ENCODE peak calls at places on chromosomes 4 and X, in nine cellular contexts. Z is lower leg skin, J is tibial artery, U is Caco-2, G is sigmoid colon, V is cardiac muscle cell, A is AG04450, Y is lower lobe of right lung, B is fibroblast of lung. F is an unnamed sample.

GRCh38 chr4:78659264-78659663 is 107.7 kb downstream of the ANXA3 start:
- DNase-seq in J (no peak), V (peak), Y (no peak), G (no peak), A (no peak), B (peak), U (no peak), Z (no peak), F (no peak)

GRCh38 chr4:112253382-112254000 is 21.9 kb downstream of the AP1AR start:
- DNase-seq in Z (no peak), J (no peak), Y (no peak), G (no peak), A (no peak), V (no peak), B (no peak), U (no peak), F (no peak)

GRCh38 chr4:156322592-156322991 is 368.9 kb upstream of the CTSO start:
- DNase-seq in B (peak), Z (no peak), Y (no peak), U (no peak), J (no peak), G (no peak), V (peak), A (peak), F (no peak)

GRCh38 chrX:56928546-56928945 is 66.8 kb downstream of the SPIN3 start:
- DNase-seq in Z (no peak), V (no peak), J (no peak), Y (no peak), G (no peak), A (no peak), U (no peak), B (no peak), F (no peak)

GRCh38 chrX:140697618-140698017 is 11.9 kb upstream of the LINC00632 start:
- DNase-seq in Z (no peak), G (no peak), Y (no peak), B (no peak), J (no peak), V (no peak), A (no peak), U (peak), F (no peak)

GRCh38 chrX:58044130-58044529 is 133.9 kb upstream of the ZXDA start:
- DNase-seq in V (no peak), Y (no peak), B (no peak), J (no peak), Z (no peak), G (no peak), A (no peak), U (no peak), F (no peak)

GRCh38 chr4:124184767-124185166 is 527.8 kb downstream of the ANKRD50 start:
- DNase-seq in Z (no peak), Y (no peak), A (no peak), G (no peak), J (no peak), B (no peak), V (no peak), U (no peak), F (no peak)

GRCh38 chr4:163382178-163382869 is 38.6 kb downstream of the NPY5R start:
- DNase-seq in U (no peak), G (no peak), A (no peak), Y (no peak), B (no peak), V (no peak), J (no peak), Z (no peak), F (no peak)

GRCh38 chr4:36997727-36998126 is 246.8 kb upstream of the NWD2 start:
- DNase-seq in Y (no peak), A (no peak), V (no peak), U (no peak), B (no peak), J (no peak), G (no peak), Z (no peak), F (no peak)

GRCh38 chr4:2416564-2417195 is 1.8 kb downstream of the ZFYVE28 start:
- DNase-seq in G (no peak), V (no peak), U (no peak), J (no peak), B (no peak), Z (no peak), Y (peak), A (no peak), F (no peak)

GRCh38 chrX:99271641-99272040 is 1138.4 kb downstream of the PCDH19 start:
- DNase-seq in Z (no peak), U (no peak), V (no peak), G (no peak), A (no peak), Y (no peak), J (peak), B (no peak), F (no peak)

GRCh38 chr4:102501176-102501634 is at the start of gene NFKB1:
- DNase-seq in G (peak), V (peak), Y (peak), B (peak), A (peak), J (peak), U (no peak), Z (peak), F (peak)

GRCh38 chr4:56958111-56958517 is 19.3 kb downstream of the NOA1 start:
- DNase-seq in B (peak), V (peak), J (peak), Z (peak), A (peak), U (no peak), G (peak), Y (peak), F (no peak)

GRCh38 chrX:50723006-50723405 is 91.0 kb downstream of the SHROOM4 start:
- DNase-seq in J (no peak), A (no peak), Z (no peak), V (no peak), Y (no peak), B (no peak), G (no peak), U (no peak), F (no peak)

GRCh38 chr4:158122501-158122900 is 50.3 kb downstream of the GASK1B start:
- DNase-seq in U (no peak), V (peak), Z (no peak), J (no peak), Y (no peak), A (no peak), G (no peak), B (peak), F (no peak)

GRCh38 chrX:102720237-102721168 is at the start of gene GPRASP3:
- DNase-seq in Y (peak), Z (peak), B (peak), J (peak), A (peak), U (peak), G (peak), V (peak), F (peak)

GRCh38 chr4:119746951-119747350 is 118.3 kb upstream of the PDE5A start:
- DNase-seq in U (no peak), B (no peak), Z (no peak), J (no peak), A (no peak), G (no peak), V (no peak), Y (no peak), F (no peak)

GRCh38 chr4:15778191-15778741 is at the start of gene CD38:
- DNase-seq in G (peak), Y (peak), B (no peak), V (peak), U (no peak), J (peak), Z (no peak), A (no peak), F (no peak)

GRCh38 chrX:120380699-120381098 is 18.8 kb downstream of the ATP1B4 start:
- DNase-seq in G (no peak), A (no peak), B (peak), J (no peak), U (peak), Y (no peak), V (no peak), Z (no peak), F (no peak)

GRCh38 chrX:152822383-152823086 is 8.0 kb downstream of the CETN2 start:
- DNase-seq in B (no peak), A (no peak), J (no peak), V (no peak), G (no peak), U (no peak), Y (no peak), Z (no peak), F (no peak)

GRCh38 chr4:125243835-125244397 is 70.8 kb upstream of the FAT4 start:
- DNase-seq in J (no peak), V (peak), G (no peak), B (peak), Y (no peak), U (no peak), A (no peak), Z (no peak), F (no peak)

GRCh38 chr4:84378983-84379382 is 120.1 kb downstream of the NKX6-1 start:
- DNase-seq in Y (no peak), G (no peak), U (no peak), J (no peak), Z (no peak), B (no peak), V (no peak), A (no peak), F (no peak)

GRCh38 chrX:78333521-78333920 is 6.1 kb upstream of the CYSLTR1 start:
- DNase-seq in A (no peak), Z (no peak), B (no peak), G (no peak), U (no peak), J (no peak), V (no peak), Y (no peak), F (no peak)

GRCh38 chr4:83071116-83071515 is 36.1 kb downstream of the COPS4 start:
- DNase-seq in Y (no peak), G (no peak), U (no peak), V (peak), A (no peak), Z (no peak), B (peak), J (no peak), F (no peak)

GRCh38 chr4:176641237-176641636 is 151.5 kb downstream of the VEGFC start:
- DNase-seq in Y (no peak), U (no peak), G (no peak), Z (no peak), B (no peak), A (no peak), V (no peak), J (no peak), F (no peak)

GRCh38 chrX:16311671-16312070 is 144.4 kb downstream of the MAGEB17 start:
- DNase-seq in J (no peak), U (no peak), Z (no peak), V (no peak), G (no peak), A (no peak), B (no peak), Y (no peak), F (no peak)

GRCh38 chr4:120826853-120827252 is 95.7 kb downstream of the PRDM5 start:
- DNase-seq in A (no peak), Z (no peak), G (no peak), V (no peak), J (no peak), U (no peak), Y (no peak), B (no peak), F (no peak)

GRCh38 chr4:123421227-123421941 is 24.8 kb downstream of the SPRY1 start:
- DNase-seq in J (no peak), Y (no peak), A (no peak), B (peak), Z (no peak), U (no peak), V (peak), G (no peak), F (no peak)

GRCh38 chr4:24071612-24072372 is 181.9 kb upstream of the PPARGC1A start:
- DNase-seq in G (no peak), B (no peak), A (no peak), J (no peak), Y (no peak), Z (no peak), V (no peak), U (no peak), F (no peak)

GRCh38 chrX:91434351-91435168 is at the start of gene PABPC5:
- DNase-seq in Z (peak), V (peak), U (no peak), B (peak), J (peak), G (peak), Y (peak), A (peak), F (peak)

GRCh38 chr4:140289486-140289885 is 84.0 kb upstream of the SCOC start:
- DNase-seq in Z (no peak), J (no peak), V (no peak), G (no peak), Y (no peak), B (no peak), U (no peak), A (no peak), F (no peak)

GRCh38 chr4:1449475-1449832 is 43.2 kb upstream of the NKX1-1 start:
- DNase-seq in Y (peak), Z (no peak), G (no peak), B (no peak), U (no peak), J (no peak), V (no peak), A (no peak), F (no peak)

GRCh38 chr4:26821677-26822503 is 38.8 kb upstream of the STIM2 start:
- DNase-seq in Y (no peak), V (no peak), B (no peak), J (no peak), U (peak), G (no peak), A (no peak), Z (no peak), F (no peak)

GRCh38 chr4:144355809-144356757 is 215.6 kb upstream of the GYPA start:
- DNase-seq in G (no peak), J (no peak), V (peak), Z (no peak), U (peak), B (peak), Y (no peak), A (peak), F (no peak)

GRCh38 chr4:123997736-123998449 is 601.3 kb downstream of the SPRY1 start:
- DNase-seq in J (no peak), Y (no peak), G (no peak), U (no peak), A (no peak), B (no peak), Z (no peak), V (no peak), F (no peak)

GRCh38 chrX:70754169-70754843 is 154.2 kb downstream of the TEX11 start:
- DNase-seq in V (no peak), J (no peak), B (no peak), A (no peak), Z (no peak), U (no peak), Y (no peak), G (no peak), F (no peak)

GRCh38 chr4:168917150-168917779 is 92.8 kb downstream of the CBR4 start:
- DNase-seq in U (peak), B (peak), A (no peak), V (peak), Y (no peak), J (no peak), G (no peak), Z (no peak), F (no peak)

GRCh38 chr4:20359692-20360091 is 108.0 kb downstream of the SLIT2 start:
- DNase-seq in B (no peak), Y (no peak), Z (no peak), G (no peak), U (no peak), V (no peak), J (no peak), A (no peak), F (no peak)

DNA sequence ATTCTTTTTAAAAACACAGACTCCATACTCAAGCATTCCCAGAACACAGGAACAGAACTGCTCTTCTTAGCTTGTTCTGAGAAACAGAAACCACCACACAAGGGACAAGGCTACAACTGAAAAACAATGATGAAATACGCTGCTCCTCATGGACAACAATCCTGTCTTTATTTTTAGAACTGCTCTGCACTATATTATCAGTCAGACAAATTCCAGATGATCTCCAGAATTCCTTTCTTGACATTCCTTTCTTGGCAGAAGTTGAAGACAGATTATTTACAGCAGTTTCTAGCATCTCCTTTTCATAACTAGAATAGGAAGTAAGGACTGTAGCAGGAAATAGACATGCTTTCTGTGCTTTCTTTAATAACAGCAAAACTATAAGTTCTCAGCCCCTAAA is 36.1 kb downstream of the ANTXR2 start:
- DNase-seq in U (no peak), V (peak), J (no peak), Z (no peak), B (peak), Y (no peak), A (peak), G (no peak), F (no peak)
- H3K4me3 ChIP-seq in U (no peak), V (no peak), J (no peak), Z (no peak), B (peak), Y (no peak), A (no peak), G (no peak), F (no peak)

GRCh38 chr4:116599859-116600258 is 485.5 kb downstream of the TRAM1L1 start:
- DNase-seq in B (no peak), Y (peak), A (no peak), Z (no peak), V (no peak), J (no peak), G (no peak), U (peak), F (no peak)
- TF ChIP-seq CTCF in B (no peak), Y (no peak), A (no peak), Z (no peak), V (no peak), J (no peak), G (no peak), U (no peak), F (no peak)

DNA sequence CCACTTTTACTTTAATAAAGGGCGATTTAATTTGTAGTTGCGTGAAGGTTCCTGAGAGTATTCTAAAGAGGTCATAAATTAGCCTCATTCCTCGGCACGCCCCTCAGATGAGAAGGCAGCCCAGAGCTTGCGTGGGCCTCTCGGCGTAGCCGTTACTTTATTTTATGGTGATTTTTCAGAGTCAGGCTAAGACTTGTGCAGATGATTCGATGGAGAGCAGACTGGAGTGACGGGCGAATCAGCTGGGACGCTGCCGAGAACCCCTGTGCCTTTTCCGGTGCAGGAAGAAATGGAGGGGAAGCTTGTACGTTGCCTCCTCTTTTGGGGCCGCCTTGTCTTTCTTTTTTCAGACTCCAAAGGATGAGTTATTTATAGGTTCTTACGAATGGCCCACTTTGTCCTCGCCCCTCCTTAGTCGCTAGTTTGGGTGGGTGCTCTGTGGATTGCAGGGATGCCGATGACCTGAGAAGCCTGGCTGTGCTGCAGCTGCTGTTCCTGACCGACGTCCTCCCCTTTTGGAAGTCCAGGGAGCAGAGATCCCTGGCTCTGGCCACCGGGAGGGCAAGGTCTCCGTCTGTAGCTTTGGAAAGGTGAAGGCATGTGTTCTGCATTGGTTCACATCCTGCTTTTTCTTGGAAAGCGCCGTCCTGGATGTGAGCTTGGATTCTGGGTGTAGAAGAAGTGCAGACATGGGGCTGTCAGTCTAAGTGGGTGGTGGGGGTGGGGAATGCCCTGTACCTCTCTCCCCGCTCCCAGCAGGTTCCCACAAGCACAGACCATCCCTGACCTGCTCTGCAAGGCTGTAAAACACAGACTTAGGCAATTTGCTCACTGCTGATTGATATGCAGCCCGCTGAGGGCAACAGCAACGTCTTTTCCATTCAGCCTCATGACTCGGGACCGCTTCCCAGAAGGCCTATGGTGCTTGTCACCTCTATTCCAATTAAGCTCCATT is 9.3 kb downstream of the SORCS2 start:
- DNase-seq in G (peak), Z (no peak), Y (peak), U (no peak), J (peak), A (no peak), B (no peak), V (no peak), F (peak)
- H3K4me3 ChIP-seq in G (no peak), Z (no peak), Y (no peak), U (no peak), J (no peak), A (no peak), B (no peak), V (no peak), F (no peak)

DNA sequence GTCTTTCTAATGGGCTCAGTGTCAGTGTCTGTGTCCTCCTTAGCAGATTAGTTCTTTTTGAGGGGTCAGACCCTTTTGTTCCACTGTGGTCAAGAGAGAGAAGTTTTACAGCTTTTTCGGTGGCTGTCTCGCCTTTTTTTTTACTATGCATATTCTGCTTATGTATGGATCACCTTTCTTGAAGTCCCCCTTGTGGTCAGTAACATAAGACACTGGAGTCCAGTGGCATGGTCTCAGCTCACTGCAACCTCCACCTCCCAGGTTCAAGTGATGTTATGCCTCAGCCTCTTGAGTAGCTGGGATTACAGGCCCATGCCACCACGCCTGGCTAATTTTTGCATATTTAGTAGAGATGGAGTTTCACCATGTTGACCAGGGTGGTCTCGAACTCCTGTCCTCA is 54.0 kb upstream of the PGRMC2 start:
- DNase-seq in U (no peak), Z (no peak), G (no peak), J (no peak), V (no peak), B (no peak), Y (no peak), A (no peak), F (no peak)
- TF ChIP-seq CTCF in U (peak), Z (no peak), G (no peak), J (no peak), V (no peak), B (no peak), Y (no peak), A (no peak), F (no peak)

DNA sequence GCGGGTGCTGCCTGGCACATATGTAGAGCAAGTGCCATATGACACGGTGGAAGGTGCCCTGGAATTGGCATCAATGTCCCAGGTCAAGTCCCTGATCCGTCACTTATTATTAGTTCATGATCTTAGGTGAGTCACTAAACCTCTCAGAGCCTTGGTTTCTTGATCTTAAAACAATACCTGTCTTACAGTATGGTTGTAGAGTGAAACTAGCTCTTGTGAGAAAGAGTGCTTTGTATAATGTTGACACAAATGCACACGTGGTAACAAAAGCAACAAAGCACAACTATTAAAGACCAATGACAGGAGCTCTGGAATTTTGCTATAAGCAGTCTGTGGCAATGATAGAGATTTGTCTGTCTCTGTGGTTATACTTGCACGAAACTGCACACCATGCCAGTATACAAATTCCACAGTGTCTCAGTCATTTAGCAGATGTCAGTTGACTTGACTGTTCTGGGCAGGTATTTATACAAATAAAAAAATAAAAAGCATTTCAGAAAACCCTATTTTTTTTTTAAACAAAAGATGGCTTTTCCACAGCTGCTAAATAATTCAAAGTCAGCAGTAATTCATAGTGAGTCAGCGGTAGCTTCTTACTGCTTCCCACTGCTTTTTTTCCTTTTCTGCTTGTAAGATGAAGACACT is 19.7 kb upstream of the ACSL1 start:
- DNase-seq in Y (no peak), U (no peak), Z (no peak), B (peak), V (peak), A (peak), G (no peak), J (no peak), F (no peak)
- H3K4me3 ChIP-seq in Y (no peak), U (no peak), Z (no peak), B (no peak), V (no peak), A (no peak), G (no peak), J (no peak), F (no peak)

F was measured in dorsolateral prefrontal cortex.